ENCODE peak calls at places on chromosomes 1 and 21, in eight cellular contexts. V is activated CD4-positive, alpha-beta T cell treated with anti-CD3 and anti-CD28 coated beads for 24 hours; E is NCI-H1694 treated with DMSO at 0.1 percent for 48 hours; H is psoas muscle; P is EL; Q is coronary artery; C is activated T-cell treated with anti-CD3 and anti-CD28 coated beads for 1 hour; R is stimulated activated CD4-positive, alpha-beta T cell treated with anti-CD3 and anti-CD28 coated beads, Interleukin-12 subunit alpha, Interleukin-12 subunit beta, amount 100 ng/mL, for 24 hours. W is an unnamed sample.

GRCh38 chr1:63968663-63969460 is 195.0 kb downstream of the ROR1 start:
- DNase-seq in V (no peak), E (no peak), H (peak; percentile 59), P (peak; percentile 85), Q (no peak), C (no peak), R (no peak), W (peak; percentile 22)

GRCh38 chr1:37161171-37161570 is 126.9 kb upstream of the GRIK3 start:
- DNase-seq in V (no peak), E (no peak), H (no peak), P (no peak), Q (no peak), C (no peak), R (no peak), W (no peak)

GRCh38 chr21:37153193-37153934 is 80.3 kb downstream of the TTC3 start:
- DNase-seq in V (no peak), E (no peak), H (no peak), P (peak; percentile 79), Q (no peak), C (no peak), R (no peak), W (no peak)

GRCh38 chr1:51189421-51190073 is 46.5 kb upstream of the RNF11 start:
- DNase-seq in V (peak; percentile 9), E (peak; percentile 78), H (no peak), P (peak; percentile 68), Q (no peak), C (peak; percentile 7), R (no peak), W (no peak)

GRCh38 chr1:16152521-16153087 is 3.3 kb downstream of the EPHA2 start:
- DNase-seq in V (no peak), E (no peak), H (no peak), P (no peak), Q (no peak), C (no peak), R (no peak), W (no peak)

GRCh38 chr1:25907473-25908058 is 1.3 kb upstream of the STMN1 start:
- DNase-seq in V (no peak), E (peak; percentile 21), H (no peak), P (no peak), Q (no peak), C (no peak), R (no peak), W (no peak)

GRCh38 chr1:54606990-54607325 is 16.4 kb downstream of the FAM151A start:
- DNase-seq in V (no peak), E (no peak), H (no peak), P (no peak), Q (no peak), C (no peak), R (no peak), W (peak; percentile 39)

GRCh38 chr21:18832950-18833349 is 429.4 kb upstream of the TMPRSS15 start:
- DNase-seq in V (no peak), E (no peak), H (no peak), P (no peak), Q (no peak), C (no peak), R (no peak), W (no peak)

GRCh38 chr1:97042551-97042950 is 321.0 kb downstream of the PTBP2 start:
- DNase-seq in V (no peak), E (no peak), H (no peak), P (peak; percentile 64), Q (no peak), C (no peak), R (no peak), W (no peak)

GRCh38 chr21:31426235-31426797 is 82.3 kb upstream of the TIAM1 start:
- DNase-seq in V (no peak), E (no peak), H (no peak), P (peak; percentile 3), Q (no peak), C (no peak), R (no peak), W (no peak)

GRCh38 chr1:205447457-205448415 is 8.1 kb downstream of the BLACAT1 start:
- DNase-seq in V (no peak), E (no peak), H (no peak), P (peak; percentile 66), Q (no peak), C (no peak), R (no peak), W (no peak)

GRCh38 chr1:198117267-198117666 is 39.5 kb upstream of the NEK7 start:
- DNase-seq in V (no peak), E (no peak), H (no peak), P (peak; percentile 23), Q (no peak), C (no peak), R (no peak), W (no peak)

GRCh38 chr21:41954654-41955499 is 1.1 kb upstream of the C2CD2 start:
- DNase-seq in V (no peak), E (no peak), H (no peak), P (no peak), Q (no peak), C (no peak), R (no peak), W (no peak)

GRCh38 chr21:25464275-25464674 is 143.0 kb downstream of the MRPL39 start:
- DNase-seq in V (no peak), E (no peak), H (no peak), P (no peak), Q (no peak), C (no peak), R (no peak), W (no peak)

GRCh38 chr1:39955547-39956539 is 898 bp downstream of the MFSD2A start:
- DNase-seq in V (peak; percentile 43), E (peak; percentile 100), H (no peak), P (peak; percentile 74), Q (no peak), C (peak; percentile 14), R (peak; percentile 28), W (no peak)

GRCh38 chr1:22563671-22564612 is 653 bp downstream of the EPHA8 start:
- DNase-seq in V (no peak), E (no peak), H (no peak), P (no peak), Q (no peak), C (no peak), R (no peak), W (no peak)

GRCh38 chr1:220797553-220797952 is 10.8 kb downstream of the MTARC1 start:
- DNase-seq in V (no peak), E (no peak), H (no peak), P (no peak), Q (no peak), C (no peak), R (no peak), W (no peak)

GRCh38 chr1:34685225-34685624 is 69.6 kb upstream of the GJB5 start:
- DNase-seq in V (no peak), E (no peak), H (no peak), P (no peak), Q (no peak), C (no peak), R (no peak), W (no peak)

GRCh38 chr1:40076895-40077312 is 20.1 kb downstream of the PPT1 start:
- DNase-seq in V (no peak), E (no peak), H (no peak), P (peak; percentile 90), Q (no peak), C (no peak), R (no peak), W (no peak)

W was measured in right cardiac atrium.